ENCODE peak calls at places on chromosomes 16 and 17, in eight cellular contexts. I is pulmonary artery endothelial cell; L is central memory CD8-positive, alpha-beta T cell; Y is Kasumi-1; T is activated CD4-positive, CD25-positive, alpha-beta regulatory T cell; R is omental fat pad; S is KG1; D is activated naive CD8-positive, alpha-beta T cell treated with anti-CD3 and anti-CD28 coated beads, Interleukin-2, amount 50 U/mL, for 24 hours. U is an unnamed sample.

GRCh38 chr17:10309003-10309974 is 63.5 kb downstream of the MYH13 start:
- DNase-seq in I (no peak), L (no peak), Y (no peak), T (no peak), R (no peak), S (no peak), D (no peak), U (no peak)

GRCh38 chr17:32310927-32311568 is 30.9 kb downstream of the C17orf75 start:
- DNase-seq in I (no peak), L (no peak), Y (no peak), T (no peak), R (no peak), S (no peak), D (no peak), U (no peak)

GRCh38 chr16:86044241-86044671 is 145.3 kb downstream of the IRF8 start:
- DNase-seq in I (peak; percentile 10), L (no peak), Y (peak; percentile 49), T (no peak), R (no peak), S (peak; percentile 4), D (peak; percentile 74), U (peak; percentile 30)

GRCh38 chr17:82639628-82640027 is 8.6 kb downstream of the WDR45B start:
- DNase-seq in I (no peak), L (no peak), Y (no peak), T (no peak), R (no peak), S (no peak), D (no peak), U (no peak)

GRCh38 chr16:83689385-83689831 is 118.4 kb upstream of the HSBP1 start:
- DNase-seq in I (no peak), L (no peak), Y (no peak), T (no peak), R (no peak), S (no peak), D (no peak), U (no peak)

GRCh38 chr16:85471469-85472431 is 141.4 kb upstream of the GSE1 start:
- DNase-seq in I (no peak), L (no peak), Y (no peak), T (no peak), R (no peak), S (no peak), D (no peak), U (no peak)

GRCh38 chr17:29240477-29240876 is 6.2 kb upstream of the CRYBA1 start:
- DNase-seq in I (no peak), L (no peak), Y (no peak), T (no peak), R (no peak), S (no peak), D (no peak), U (no peak)

GRCh38 chr16:81738831-81739496 is 40.1 kb upstream of the PLCG2 start:
- DNase-seq in I (no peak), L (no peak), Y (peak; percentile 92), T (no peak), R (no peak), S (peak; percentile 50), D (no peak), U (peak; percentile 86)

GRCh38 chr17:46047398-46047797 is 48.3 kb downstream of the STH start:
- DNase-seq in I (no peak), L (no peak), Y (no peak), T (no peak), R (no peak), S (no peak), D (no peak), U (no peak)

GRCh38 chr17:39607851-39608130 is at the start of gene NEUROD2:
- DNase-seq in I (no peak), L (no peak), Y (no peak), T (no peak), R (no peak), S (no peak), D (no peak), U (no peak)

GRCh38 chr17:50689251-50689650 is 18.5 kb downstream of the ANKRD40 start:
- DNase-seq in I (no peak), L (no peak), Y (peak; percentile 31), T (no peak), R (no peak), S (no peak), D (no peak), U (no peak)

GRCh38 chr16:28264656-28265055 is 27.7 kb upstream of the SBK1 start:
- DNase-seq in I (no peak), L (no peak), Y (no peak), T (no peak), R (peak; percentile 26), S (no peak), D (no peak), U (no peak)

GRCh38 chr16:10600792-10601443 is 20.5 kb upstream of the EMP2 start:
- DNase-seq in I (no peak), L (no peak), Y (no peak), T (no peak), R (no peak), S (no peak), D (no peak), U (no peak)

GRCh38 chr16:2584742-2585650 is 47.2 kb downstream of the PDPK1 start:
- DNase-seq in I (no peak), L (no peak), Y (no peak), T (no peak), R (no peak), S (no peak), D (no peak), U (no peak)

GRCh38 chr17:38925263-38925995 is at the start of gene LASP1NB:
- DNase-seq in I (no peak), L (no peak), Y (no peak), T (peak; percentile 19), R (no peak), S (no peak), D (peak; percentile 71), U (no peak)

GRCh38 chr17:34797724-34798123 is 163.5 kb downstream of the CCT6B start:
- DNase-seq in I (no peak), L (no peak), Y (peak; percentile 1), T (no peak), R (no peak), S (peak; percentile 0), D (peak; percentile 37), U (no peak)

GRCh38 chr17:73122953-73123605 is 30.6 kb upstream of the SLC39A11 start:
- DNase-seq in I (no peak), L (no peak), Y (no peak), T (no peak), R (no peak), S (no peak), D (no peak), U (no peak)

GRCh38 chr16:75326333-75326732 is 74.9 kb upstream of the BCAR1 start:
- DNase-seq in I (no peak), L (no peak), Y (no peak), T (no peak), R (no peak), S (no peak), D (no peak), U (no peak)

GRCh38 chr17:48636177-48637018 is 10.2 kb upstream of the HOXB9 start:
- DNase-seq in I (peak; percentile 47), L (no peak), Y (peak; percentile 80), T (no peak), R (no peak), S (peak; percentile 26), D (peak; percentile 87), U (peak; percentile 79)

GRCh38 chr17:6596941-6597340 is 40.6 kb upstream of the PITPNM3 start:
- DNase-seq in I (no peak), L (no peak), Y (no peak), T (no peak), R (no peak), S (no peak), D (no peak), U (no peak)

GRCh38 chr16:2919511-2920255 is 8.0 kb downstream of the FLYWCH1 start:
- DNase-seq in I (no peak), L (peak; percentile 50), Y (peak; percentile 22), T (no peak), R (no peak), S (peak; percentile 1), D (peak; percentile 62), U (no peak)

GRCh38 chr17:73595068-73595865 is 49.0 kb downstream of the SDK2 start:
- DNase-seq in I (no peak), L (no peak), Y (no peak), T (no peak), R (no peak), S (no peak), D (peak; percentile 56), U (no peak)